ENCODE peak calls at places on chromosomes 5 and 9, in five cellular contexts. R, Y, C, Z and F are unnamed samples.

GRCh38 chr5:166767858-166768257 is 1523.6 kb upstream of the WWC1 start:
- DNase-seq in R (no peak), Y (no peak), C (no peak), Z (no peak), F (no peak)

GRCh38 chr9:85192750-85193149 is 523.2 kb downstream of the NTRK2 start:
- DNase-seq in R (no peak), Y (no peak), C (no peak), Z (no peak), F (no peak)

GRCh38 chr9:69874301-69875060 is 53.9 kb downstream of the CFAP95 start:
- DNase-seq in R (peak), Y (no peak), C (no peak), Z (no peak), F (no peak)

GRCh38 chr5:79666758-79667157 is 22.9 kb upstream of the CMYA5 start:
- DNase-seq in R (peak), Y (no peak), C (no peak), Z (peak), F (no peak)

GRCh38 chr5:150582281-150582791 is 58.1 kb upstream of the SYNPO start:
- DNase-seq in R (no peak), Y (no peak), C (peak), Z (no peak), F (no peak)

GRCh38 chr5:139197710-139198669 is at the start of gene SIL1:
- DNase-seq in R (peak), Y (peak), C (peak), Z (peak), F (peak)

GRCh38 chr5:133229931-133230664 is 178.3 kb downstream of the HSPA4 start:
- DNase-seq in R (no peak), Y (no peak), C (no peak), Z (no peak), F (no peak)

GRCh38 chr5:139342423-139342723 is 719 bp downstream of the PAIP2 start:
- DNase-seq in R (no peak), Y (no peak), C (peak), Z (no peak), F (no peak)

GRCh38 chr9:96217358-96217755 is 84.6 kb downstream of the HSD17B3 start:
- DNase-seq in R (peak), Y (no peak), C (no peak), Z (no peak), F (no peak)

GRCh38 chr9:119961774-119962408 is 592.7 kb upstream of the BRINP1 start:
- DNase-seq in R (no peak), Y (no peak), C (peak), Z (peak), F (peak)

GRCh38 chr5:123720955-123721354 is 209.0 kb downstream of the CSNK1G3 start:
- DNase-seq in R (no peak), Y (no peak), C (no peak), Z (no peak), F (no peak)

GRCh38 chr5:143760755-143761154 is 51.2 kb upstream of the HMHB1 start:
- DNase-seq in R (no peak), Y (no peak), C (no peak), Z (no peak), F (no peak)

GRCh38 chr9:105877719-105878118 is 183.4 kb downstream of the TMEM38B start:
- DNase-seq in R (peak), Y (no peak), C (no peak), Z (no peak), F (no peak)

GRCh38 chr9:1979815-1980367 is 35.3 kb upstream of the SMARCA2 start:
- DNase-seq in R (no peak), Y (no peak), C (no peak), Z (no peak), F (no peak)

GRCh38 chr5:157870837-157871834 is 12.2 kb upstream of the CLINT1 start:
- DNase-seq in R (no peak), Y (no peak), C (peak), Z (peak), F (no peak)

GRCh38 chr5:177378884-177379883 is 5.0 kb upstream of the SLC34A1 start:
- DNase-seq in R (no peak), Y (no peak), C (peak), Z (no peak), F (no peak)

GRCh38 chr5:980941-981340 is 27.7 kb upstream of the NKD2 start:
- DNase-seq in R (no peak), Y (no peak), C (peak), Z (peak), F (no peak)

GRCh38 chr5:143588933-143589662 is 185.6 kb upstream of the NR3C1 start:
- DNase-seq in R (no peak), Y (no peak), C (peak), Z (no peak), F (no peak)

GRCh38 chr9:83304686-83305085 is 233.5 kb downstream of the FRMD3 start:
- DNase-seq in R (peak), Y (peak), C (no peak), Z (no peak), F (no peak)

GRCh38 chr9:131254107-131254491 is 22.2 kb downstream of the FAM78A start:
- DNase-seq in R (no peak), Y (no peak), C (no peak), Z (no peak), F (no peak)

GRCh38 chr9:131578778-131579504 is 33.6 kb downstream of the PRRT1B start:
- DNase-seq in R (peak), Y (no peak), C (no peak), Z (no peak), F (no peak)

GRCh38 chr9:136052433-136052880 is 42.6 kb downstream of the NACC2 start:
- DNase-seq in R (peak), Y (no peak), C (peak), Z (peak), F (no peak)

GRCh38 chr9:129629251-129629650 is 3.3 kb downstream of the NTMT1 start:
- DNase-seq in R (no peak), Y (no peak), C (no peak), Z (no peak), F (no peak)

GRCh38 chr5:52043137-52043536 is 659.9 kb downstream of the ISL1 start:
- DNase-seq in R (no peak), Y (no peak), C (no peak), Z (no peak), F (no peak)

GRCh38 chr5:171055881-171056454 is 194.2 kb downstream of the RANBP17 start:
- DNase-seq in R (no peak), Y (no peak), C (no peak), Z (no peak), F (no peak)

GRCh38 chr9:34139477-34140146 is 13.1 kb upstream of the DCAF12 start:
- DNase-seq in R (peak), Y (peak), C (peak), Z (peak), F (no peak)

GRCh38 chr9:131736440-131736839 is 3.4 kb downstream of the RAPGEF1 start:
- DNase-seq in R (no peak), Y (no peak), C (no peak), Z (no peak), F (no peak)

GRCh38 chr5:90949469-90950358 is 391.1 kb downstream of the ADGRV1 start:
- DNase-seq in R (no peak), Y (no peak), C (peak), Z (no peak), F (no peak)

GRCh38 chr5:177369050-177369912 is 11.6 kb downstream of the RGS14 start:
- DNase-seq in R (peak), Y (no peak), C (peak), Z (peak), F (peak)

GRCh38 chr9:105329729-105330082 is 85.3 kb downstream of the SLC44A1 start:
- DNase-seq in R (peak), Y (no peak), C (no peak), Z (no peak), F (no peak)

GRCh38 chr5:143106175-143106574 is 297.3 kb downstream of the NR3C1 start:
- DNase-seq in R (peak), Y (no peak), C (peak), Z (peak), F (peak)

GRCh38 chr5:87195616-87196015 is 72.1 kb upstream of the RASA1 start:
- DNase-seq in R (no peak), Y (no peak), C (no peak), Z (no peak), F (no peak)

GRCh38 chr9:6471231-6471630 is 58.2 kb downstream of the UHRF2 start:
- DNase-seq in R (no peak), Y (no peak), C (peak), Z (no peak), F (no peak)

GRCh38 chr9:90803860-90804593 is 2.4 kb downstream of the SYK start:
- DNase-seq in R (no peak), Y (no peak), C (no peak), Z (no peak), F (no peak)

GRCh38 chr9:20930836-20931235 is 100.6 kb downstream of the HACD4 start:
- DNase-seq in R (no peak), Y (no peak), C (no peak), Z (no peak), F (no peak)

GRCh38 chr5:102603670-102604069 is 104.9 kb upstream of the SLCO6A1 start:
- DNase-seq in R (no peak), Y (no peak), C (no peak), Z (no peak), F (no peak)

GRCh38 chr9:123453904-123454321 is 97.9 kb downstream of the CRB2 start:
- DNase-seq in R (peak), Y (no peak), C (no peak), Z (peak), F (no peak)

GRCh38 chr5:139383275-139383992 is at the start of gene SLC23A1:
- DNase-seq in R (no peak), Y (no peak), C (peak), Z (no peak), F (no peak)